ENCODE peak calls at places on chromosomes 7 and 10, in ten cellular contexts. T is A673, W is left ventricle myocardium inferior, Y is BJ, D is type B pancreatic cell, F is heart right ventricle, U is A549, J is suprapubic skin, C is GM06990, G is fibroblast of lung. A is an unnamed sample.

GRCh38 chr7:99407849-99408346 is 499 bp downstream of the PDAP1 start:
- DNase-seq in G (peak), W (peak), Y (peak), J (peak), T (peak), D (no peak), C (no peak), F (peak), U (peak), A (peak)

GRCh38 chr10:26318672-26319071 is 102.1 kb downstream of the GAD2 start:
- DNase-seq in U (no peak), G (no peak), F (no peak), J (no peak), Y (no peak), D (no peak), C (no peak), T (no peak), W (no peak), A (no peak)

GRCh38 chr7:131197920-131198610 is 129.6 kb upstream of the MKLN1 start:
- DNase-seq in W (no peak), Y (peak), T (no peak), G (peak), U (peak), F (no peak), J (no peak), C (no peak), D (no peak), A (no peak)

GRCh38 chr10:127556911-127557310 is 7.8 kb downstream of the NPS start:
- DNase-seq in F (peak), U (no peak), C (no peak), T (peak), J (no peak), W (no peak), D (no peak), G (peak), Y (no peak), A (peak)

GRCh38 chr7:29190349-29191045 is 4.1 kb upstream of the CHN2 start:
- DNase-seq in G (no peak), Y (no peak), F (no peak), C (no peak), U (peak), J (no peak), T (no peak), D (no peak), W (no peak), A (peak)

GRCh38 chr10:17910144-17910789 is 41.5 kb upstream of the SLC39A12 start:
- DNase-seq in W (no peak), Y (peak), C (peak), T (peak), J (no peak), G (peak), F (peak), U (peak), D (no peak), A (peak)

GRCh38 chr7:64873517-64873916 is 29.6 kb upstream of the ZNF273 start:
- DNase-seq in W (no peak), U (no peak), T (no peak), Y (no peak), D (no peak), F (no peak), J (peak), C (no peak), G (no peak), A (no peak)

GRCh38 chr7:101954494-101954893 is 137.1 kb downstream of the CUX1 start:
- DNase-seq in W (no peak), T (no peak), G (no peak), C (no peak), U (no peak), F (no peak), D (no peak), J (no peak), Y (no peak), A (no peak)

GRCh38 chr7:92873776-92874175 is 37.4 kb upstream of the CDK6 start:
- DNase-seq in G (peak), T (no peak), F (no peak), D (no peak), Y (no peak), U (no peak), W (no peak), J (no peak), C (no peak), A (no peak)

GRCh38 chr10:34666008-34666700 is 148.9 kb downstream of the PARD3 start:
- DNase-seq in J (no peak), Y (peak), D (no peak), T (peak), W (no peak), U (peak), G (peak), C (peak), F (peak), A (peak)
- TF ChIP-seq CTCF in J (peak), Y (peak), D (peak), T (peak), W (peak), U (peak), G (peak), C (peak), F (peak), A (peak)

DNA sequence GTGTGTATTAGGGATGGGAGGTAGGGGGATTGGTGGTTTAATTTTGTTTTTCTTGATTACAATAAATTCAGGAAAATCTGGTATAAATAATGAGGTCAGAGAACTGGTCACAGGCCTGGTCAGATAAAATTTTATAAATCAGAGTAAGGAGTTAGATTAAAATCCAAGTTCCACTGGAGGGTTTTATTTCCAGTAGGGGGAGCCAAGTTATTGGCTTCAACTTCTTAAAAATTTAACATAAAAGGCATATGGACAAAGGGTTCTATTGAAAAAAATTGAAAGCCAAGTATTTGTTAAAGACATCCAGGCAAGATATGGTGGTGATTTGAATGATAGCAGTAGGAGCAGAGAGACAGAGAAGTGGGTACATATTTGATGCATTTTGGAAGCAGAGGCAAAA is 763.3 kb downstream of the SORCS1 start:
- DNase-seq in U (no peak), J (no peak), C (no peak), D (no peak), W (no peak), Y (no peak), F (no peak), T (peak), G (no peak), A (peak)
- TF ChIP-seq CTCF in U (no peak), J (no peak), C (peak), D (peak), W (no peak), Y (peak), F (no peak), T (peak), G (peak), A (peak)

GRCh38 chr7:18906901-18907300 is 210.5 kb downstream of the TWIST1 start:
- DNase-seq in D (no peak), F (no peak), W (no peak), J (no peak), T (no peak), C (no peak), U (no peak), Y (no peak), G (no peak), A (no peak)
- TF ChIP-seq CTCF in D (no peak), F (no peak), W (no peak), J (no peak), T (peak), C (no peak), U (no peak), Y (no peak), G (no peak), A (no peak)

DNA sequence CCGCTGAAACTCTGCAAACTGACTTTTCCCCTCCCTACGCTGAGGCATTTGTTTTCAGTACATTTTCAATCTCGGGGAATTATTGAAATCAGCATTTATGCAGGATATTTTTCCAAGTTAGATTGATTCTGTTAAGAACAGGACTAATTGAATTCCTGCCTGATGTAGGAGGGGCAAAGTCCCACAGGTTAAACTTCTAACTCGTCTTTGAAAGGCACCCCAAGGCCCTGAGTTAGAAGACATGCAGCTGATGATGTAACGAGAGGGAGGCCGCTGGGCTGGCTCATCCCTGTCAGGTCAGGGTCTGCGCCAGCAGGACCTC is 253.1 kb downstream of the CELF2 start:
- DNase-seq in T (no peak), J (no peak), F (no peak), C (no peak), G (no peak), D (no peak), U (no peak), W (no peak), Y (no peak), A (no peak)
- TF ChIP-seq CTCF in T (peak), J (no peak), F (no peak), C (no peak), G (no peak), D (peak), U (peak), W (peak), Y (no peak), A (no peak)

GRCh38 chr10:128567561-128567960 is 441.3 kb upstream of the MKI67 start:
- DNase-seq in G (no peak), D (peak), U (no peak), T (no peak), W (no peak), F (peak), Y (no peak), J (no peak), C (no peak), A (no peak)
- TF ChIP-seq CTCF in G (no peak), D (no peak), U (no peak), T (peak), W (peak), F (peak), Y (no peak), J (no peak), C (no peak), A (no peak)

GRCh38 chr7:138247568-138248328 is 171.5 kb downstream of the AKR1D1 start:
- DNase-seq in Y (no peak), U (no peak), C (no peak), D (no peak), W (no peak), G (peak), T (no peak), F (no peak), J (no peak), A (no peak)

GRCh38 chr7:138245216-138245615 is 169.0 kb downstream of the AKR1D1 start:
- DNase-seq in C (no peak), T (no peak), F (no peak), W (no peak), Y (no peak), J (no peak), U (no peak), G (no peak), D (no peak), A (no peak)

GRCh38 chr7:138245682-138246081 is 169.4 kb downstream of the AKR1D1 start:
- DNase-seq in C (no peak), J (no peak), W (no peak), Y (no peak), D (no peak), G (peak), U (no peak), F (no peak), T (no peak), A (peak)

GRCh38 chr7:138247081-138247480 is 170.8 kb downstream of the AKR1D1 start:
- DNase-seq in T (no peak), G (peak), W (no peak), Y (no peak), D (no peak), C (no peak), U (no peak), J (no peak), F (no peak), A (no peak)

DNA sequence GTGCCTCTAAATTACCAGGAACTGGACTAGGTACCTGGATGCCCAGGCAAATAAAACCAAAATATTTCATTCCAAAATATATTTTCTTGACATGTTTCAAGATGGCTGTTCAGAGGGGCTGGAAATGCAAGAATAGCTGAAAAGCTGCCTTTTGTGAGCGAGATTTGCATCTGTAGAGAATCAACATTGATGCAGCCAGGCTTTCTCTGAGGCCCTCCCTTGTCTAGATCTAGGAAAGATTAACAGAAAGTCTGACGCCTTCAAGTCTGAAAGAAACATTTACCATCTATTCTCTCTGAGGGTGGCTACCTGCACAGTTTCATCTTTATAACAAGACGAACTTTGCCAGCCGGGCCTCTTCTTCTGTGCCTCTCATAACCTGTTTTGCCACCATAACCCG is 170.1 kb downstream of the AKR1D1 start:
- DNase-seq in F (no peak), T (no peak), U (no peak), J (no peak), Y (no peak), W (no peak), C (no peak), G (no peak), D (no peak), A (no peak)
- TF ChIP-seq CTCF in F (no peak), T (no peak), U (no peak), J (no peak), Y (no peak), W (no peak), C (no peak), G (no peak), D (no peak), A (no peak)

GRCh38 chr7:134845461-134845860 is 66.0 kb downstream of the CALD1 start:
- DNase-seq in F (no peak), U (peak), J (no peak), D (no peak), Y (no peak), T (no peak), G (no peak), C (no peak), W (no peak), A (peak)
- TF ChIP-seq CTCF in F (peak), U (no peak), J (no peak), D (peak), Y (peak), T (peak), G (peak), C (peak), W (peak), A (peak)

GRCh38 chr7:86911703-86912102 is 147.8 kb downstream of the ELAPOR2 start:
- DNase-seq in D (no peak), U (no peak), C (no peak), W (no peak), J (no peak), Y (no peak), F (no peak), G (no peak), T (peak), A (peak)
- TF ChIP-seq CTCF in D (peak), U (no peak), C (peak), W (no peak), J (no peak), Y (no peak), F (no peak), G (no peak), T (peak), A (no peak)

GRCh38 chr10:104327745-104328635 is 10.3 kb downstream of the ITPRIP start:
- DNase-seq in C (no peak), Y (peak), W (no peak), J (peak), D (no peak), F (peak), G (peak), T (no peak), U (peak), A (peak)
- TF ChIP-seq CTCF in C (no peak), Y (peak), W (no peak), J (no peak), D (peak), F (no peak), G (peak), T (no peak), U (no peak), A (peak)

A was measured in epithelial cell of esophagus.